ENCODE peak calls at places on chromosomes 16 and 17, in ten cellular contexts. One of them, this sample, is unnamed.

GRCh38 chr16:29804455-29805231 is 1.7 kb upstream of the MAZ start:
- DNase-seq in MG63: peak; percentile 91
- DNase-seq in NCI-H1436: no peak
- DNase-seq in A549: no peak
- DNase-seq in myocyte: peak; percentile 39
- DNase-seq in kidney: no peak
- DNase-seq in activated naive CD8-positive, alpha-beta T cell treated with anti-CD3 and anti-CD28 coated beads for 36 hours: no peak
- DNase-seq in activated T-helper 1 cell treated with anti-CD3 and anti-CD28 coated beads, Interleukin-2, amount 50 U/mL, for 16 hours: no peak
- DNase-seq in NCI-H2081: no peak
- DNase-seq in chondrocyte: no peak
- DNase-seq in this sample: peak; percentile 71

GRCh38 chr17:74467221-74467951 is 952 bp downstream of the CD300A start:
- DNase-seq in MG63: no peak
- DNase-seq in NCI-H1436: no peak
- DNase-seq in A549: no peak
- DNase-seq in myocyte: no peak
- DNase-seq in kidney: peak; percentile 68
- DNase-seq in activated naive CD8-positive, alpha-beta T cell treated with anti-CD3 and anti-CD28 coated beads for 36 hours: no peak
- DNase-seq in activated T-helper 1 cell treated with anti-CD3 and anti-CD28 coated beads, Interleukin-2, amount 50 U/mL, for 16 hours: no peak
- DNase-seq in NCI-H2081: no peak
- DNase-seq in chondrocyte: peak; percentile 47
- DNase-seq in this sample: no peak

GRCh38 chr16:2288701-2289100 is 20.8 kb upstream of the RNPS1 start:
- DNase-seq in MG63: no peak
- DNase-seq in NCI-H1436: no peak
- DNase-seq in A549: no peak
- DNase-seq in myocyte: no peak
- DNase-seq in kidney: no peak
- DNase-seq in activated naive CD8-positive, alpha-beta T cell treated with anti-CD3 and anti-CD28 coated beads for 36 hours: no peak
- DNase-seq in activated T-helper 1 cell treated with anti-CD3 and anti-CD28 coated beads, Interleukin-2, amount 50 U/mL, for 16 hours: no peak
- DNase-seq in NCI-H2081: no peak
- DNase-seq in chondrocyte: no peak
- DNase-seq in this sample: peak; percentile 12

GRCh38 chr16:28205974-28206373 is 5.8 kb downstream of the XPO6 start:
- DNase-seq in MG63: no peak
- DNase-seq in NCI-H1436: no peak
- DNase-seq in A549: no peak
- DNase-seq in myocyte: no peak
- DNase-seq in kidney: no peak
- DNase-seq in activated naive CD8-positive, alpha-beta T cell treated with anti-CD3 and anti-CD28 coated beads for 36 hours: no peak
- DNase-seq in activated T-helper 1 cell treated with anti-CD3 and anti-CD28 coated beads, Interleukin-2, amount 50 U/mL, for 16 hours: no peak
- DNase-seq in NCI-H2081: no peak
- DNase-seq in chondrocyte: no peak
- DNase-seq in this sample: no peak

GRCh38 chr17:61250335-61250890 is 149.2 kb upstream of the TBX2 start:
- DNase-seq in MG63: no peak
- DNase-seq in NCI-H1436: no peak
- DNase-seq in A549: peak; percentile 35
- DNase-seq in myocyte: peak; percentile 10
- DNase-seq in kidney: no peak
- DNase-seq in activated naive CD8-positive, alpha-beta T cell treated with anti-CD3 and anti-CD28 coated beads for 36 hours: no peak
- DNase-seq in activated T-helper 1 cell treated with anti-CD3 and anti-CD28 coated beads, Interleukin-2, amount 50 U/mL, for 16 hours: no peak
- DNase-seq in NCI-H2081: no peak
- DNase-seq in chondrocyte: no peak
- DNase-seq in this sample: no peak

GRCh38 chr17:8029121-8029520 is 9.7 kb upstream of the ALOX15B start:
- DNase-seq in MG63: no peak
- DNase-seq in NCI-H1436: no peak
- DNase-seq in A549: no peak
- DNase-seq in myocyte: no peak
- DNase-seq in kidney: peak; percentile 2
- DNase-seq in activated naive CD8-positive, alpha-beta T cell treated with anti-CD3 and anti-CD28 coated beads for 36 hours: no peak
- DNase-seq in activated T-helper 1 cell treated with anti-CD3 and anti-CD28 coated beads, Interleukin-2, amount 50 U/mL, for 16 hours: no peak
- DNase-seq in NCI-H2081: no peak
- DNase-seq in chondrocyte: no peak
- DNase-seq in this sample: no peak

GRCh38 chr17:17406225-17406624 is 70.6 kb upstream of the MED9 start:
- DNase-seq in MG63: no peak
- DNase-seq in NCI-H1436: no peak
- DNase-seq in A549: no peak
- DNase-seq in myocyte: no peak
- DNase-seq in kidney: no peak
- DNase-seq in activated naive CD8-positive, alpha-beta T cell treated with anti-CD3 and anti-CD28 coated beads for 36 hours: no peak
- DNase-seq in activated T-helper 1 cell treated with anti-CD3 and anti-CD28 coated beads, Interleukin-2, amount 50 U/mL, for 16 hours: no peak
- DNase-seq in NCI-H2081: no peak
- DNase-seq in chondrocyte: no peak
- DNase-seq in this sample: peak; percentile 63

GRCh38 chr16:87248704-87249103 is 68.5 kb downstream of the C16orf95 start:
- DNase-seq in MG63: no peak
- DNase-seq in NCI-H1436: no peak
- DNase-seq in A549: no peak
- DNase-seq in myocyte: no peak
- DNase-seq in kidney: no peak
- DNase-seq in activated naive CD8-positive, alpha-beta T cell treated with anti-CD3 and anti-CD28 coated beads for 36 hours: no peak
- DNase-seq in activated T-helper 1 cell treated with anti-CD3 and anti-CD28 coated beads, Interleukin-2, amount 50 U/mL, for 16 hours: no peak
- DNase-seq in NCI-H2081: no peak
- DNase-seq in chondrocyte: no peak
- DNase-seq in this sample: no peak

GRCh38 chr17:47802341-47803022 is 19.1 kb downstream of the OSBPL7 start:
- DNase-seq in MG63: peak; percentile 32
- DNase-seq in NCI-H1436: peak; percentile 77
- DNase-seq in A549: peak; percentile 77
- DNase-seq in myocyte: peak; percentile 84
- DNase-seq in kidney: no peak
- DNase-seq in activated naive CD8-positive, alpha-beta T cell treated with anti-CD3 and anti-CD28 coated beads for 36 hours: peak; percentile 52
- DNase-seq in activated T-helper 1 cell treated with anti-CD3 and anti-CD28 coated beads, Interleukin-2, amount 50 U/mL, for 16 hours: peak; percentile 25
- DNase-seq in NCI-H2081: peak; percentile 88
- DNase-seq in chondrocyte: peak; percentile 63
- DNase-seq in this sample: peak; percentile 95

GRCh38 chr16:1929105-1929504 is 10.9 kb upstream of the HS3ST6 start:
- DNase-seq in MG63: peak; percentile 63
- DNase-seq in NCI-H1436: peak; percentile 45
- DNase-seq in A549: peak; percentile 73
- DNase-seq in myocyte: peak; percentile 39
- DNase-seq in kidney: no peak
- DNase-seq in activated naive CD8-positive, alpha-beta T cell treated with anti-CD3 and anti-CD28 coated beads for 36 hours: no peak
- DNase-seq in activated T-helper 1 cell treated with anti-CD3 and anti-CD28 coated beads, Interleukin-2, amount 50 U/mL, for 16 hours: no peak
- DNase-seq in NCI-H2081: no peak
- DNase-seq in chondrocyte: no peak
- DNase-seq in this sample: peak; percentile 67

GRCh38 chr17:39167492-39167891 is 1.5 kb upstream of the ARL5C start:
- DNase-seq in MG63: no peak
- DNase-seq in NCI-H1436: no peak
- DNase-seq in A549: no peak
- DNase-seq in myocyte: no peak
- DNase-seq in kidney: no peak
- DNase-seq in activated naive CD8-positive, alpha-beta T cell treated with anti-CD3 and anti-CD28 coated beads for 36 hours: no peak
- DNase-seq in activated T-helper 1 cell treated with anti-CD3 and anti-CD28 coated beads, Interleukin-2, amount 50 U/mL, for 16 hours: no peak
- DNase-seq in NCI-H2081: no peak
- DNase-seq in chondrocyte: no peak
- DNase-seq in this sample: no peak